ENCODE peak calls at places on chromosomes 6 and 20, in five cellular contexts. V is pons; G is nucleus accumbens; W is ovary; X is activated naive CD8-positive, alpha-beta T cell treated with anti-CD3 and anti-CD28 coated beads, Interleukin-2, amount 50 U/mL, for 24 hours. S is an unnamed sample.

GRCh38 chr20:47397652-47398301 is 41.3 kb upstream of the ZMYND8 start:
- DNase-seq in X (no peak), V (no peak), W (no peak), G (no peak), S (no peak)

GRCh38 chr6:149455028-149455732 is 29.6 kb downstream of the ZC3H12D start:
- DNase-seq in W (no peak), X (no peak), G (no peak), V (no peak), S (no peak)

GRCh38 chr20:10924628-10925266 is 250.9 kb upstream of the JAG1 start:
- DNase-seq in V (no peak), X (no peak), G (no peak), W (no peak), S (no peak)

GRCh38 chr20:62301773-62302340 is 940 bp upstream of the ADRM1 start:
- DNase-seq in V (peak), W (peak), X (peak), G (peak), S (peak)

GRCh38 chr20:50320910-50321796 is 130.5 kb downstream of the CEBPB start:
- DNase-seq in X (peak), G (no peak), V (no peak), W (peak), S (no peak)

GRCh38 chr6:118186676-118187567 is 279.9 kb downstream of the SLC35F1 start:
- DNase-seq in G (no peak), W (no peak), X (no peak), V (no peak), S (no peak)

GRCh38 chr20:10853176-10853575 is 179.4 kb upstream of the JAG1 start:
- DNase-seq in V (no peak), X (no peak), W (no peak), G (no peak), S (no peak)

GRCh38 chr6:139325003-139325600 is 33.3 kb upstream of the TXLNB start:
- DNase-seq in X (no peak), G (no peak), V (no peak), W (no peak), S (no peak)

S was measured in C1 segment of cervical spinal cord.